ENCODE peak calls at places on chromosomes 3 and 15, in seven cellular contexts. One of them, this sample, is unnamed.
A peak's percentile ranks its signal among the peaks of the same experiment; 100 is the strongest.

GRCh38 chr15:88619796-88620195 is 1.3 kb upstream of the AEN start:
- DNase-seq in mesothelial cell of epicardium: no peak
- DNase-seq in HFFc6: no peak
- DNase-seq in NCI-H1417: no peak
- DNase-seq in Calu3: no peak
- DNase-seq in Peyer's patch: no peak
- DNase-seq in AG04450: no peak
- DNase-seq in this sample: no peak

GRCh38 chr3:190345878-190346277 is 23.6 kb upstream of the CLDN1 start:
- DNase-seq in NCI-H1417: no peak
- DNase-seq in Calu3: no peak
- DNase-seq in HFFc6: no peak
- DNase-seq in Peyer's patch: no peak
- DNase-seq in AG04450: no peak
- DNase-seq in mesothelial cell of epicardium: no peak
- DNase-seq in this sample: no peak

GRCh38 chr3:165641569-165642310 is 195.5 kb downstream of the BCHE start:
- DNase-seq in NCI-H1417: peak; percentile 35
- DNase-seq in mesothelial cell of epicardium: no peak
- DNase-seq in Calu3: no peak
- DNase-seq in AG04450: no peak
- DNase-seq in HFFc6: no peak
- DNase-seq in Peyer's patch: no peak
- DNase-seq in this sample: no peak

GRCh38 chr3:24650839-24651238 is 156.2 kb upstream of the THRB start:
- DNase-seq in NCI-H1417: no peak
- DNase-seq in Peyer's patch: no peak
- DNase-seq in AG04450: no peak
- DNase-seq in HFFc6: no peak
- DNase-seq in Calu3: no peak
- DNase-seq in mesothelial cell of epicardium: no peak
- DNase-seq in this sample: no peak

GRCh38 chr15:55056500-55056899 is 140.2 kb downstream of the RSL24D1 start:
- DNase-seq in NCI-H1417: no peak
- DNase-seq in Calu3: no peak
- DNase-seq in Peyer's patch: no peak
- DNase-seq in AG04450: no peak
- DNase-seq in mesothelial cell of epicardium: no peak
- DNase-seq in HFFc6: no peak
- DNase-seq in this sample: no peak

GRCh38 chr3:132256984-132257383 is 60.2 kb upstream of the ACP3 start:
- DNase-seq in HFFc6: no peak
- DNase-seq in Peyer's patch: no peak
- DNase-seq in Calu3: peak; percentile 77
- DNase-seq in NCI-H1417: peak; percentile 73
- DNase-seq in AG04450: peak; percentile 7
- DNase-seq in mesothelial cell of epicardium: no peak
- DNase-seq in this sample: peak; percentile 66

GRCh38 chr3:190381356-190381940 is 6.5 kb upstream of the CLDN16 start:
- DNase-seq in HFFc6: peak; percentile 3
- DNase-seq in Calu3: no peak
- DNase-seq in mesothelial cell of epicardium: no peak
- DNase-seq in AG04450: no peak
- DNase-seq in Peyer's patch: no peak
- DNase-seq in NCI-H1417: no peak
- DNase-seq in this sample: no peak

GRCh38 chr3:181712505-181713299 is 977 bp downstream of the SOX2 start:
- DNase-seq in Peyer's patch: no peak
- DNase-seq in AG04450: no peak
- DNase-seq in HFFc6: no peak
- DNase-seq in mesothelial cell of epicardium: peak; percentile 63
- DNase-seq in NCI-H1417: peak; percentile 89
- DNase-seq in Calu3: no peak
- DNase-seq in this sample: peak; percentile 73

GRCh38 chr15:77622212-77622941 is 10.3 kb downstream of the LINGO1 start:
- DNase-seq in AG04450: no peak
- DNase-seq in Peyer's patch: no peak
- DNase-seq in Calu3: no peak
- DNase-seq in HFFc6: no peak
- DNase-seq in mesothelial cell of epicardium: no peak
- DNase-seq in NCI-H1417: peak; percentile 27
- DNase-seq in this sample: no peak

GRCh38 chr3:167958141-167958540 is 137.6 kb downstream of the GOLIM4 start:
- DNase-seq in Calu3: no peak
- DNase-seq in mesothelial cell of epicardium: no peak
- DNase-seq in Peyer's patch: no peak
- DNase-seq in AG04450: no peak
- DNase-seq in HFFc6: no peak
- DNase-seq in NCI-H1417: no peak
- DNase-seq in this sample: no peak

GRCh38 chr3:171407746-171408145 is 52.5 kb downstream of the TNIK start:
- DNase-seq in Peyer's patch: no peak
- DNase-seq in Calu3: no peak
- DNase-seq in NCI-H1417: no peak
- DNase-seq in AG04450: no peak
- DNase-seq in mesothelial cell of epicardium: no peak
- DNase-seq in HFFc6: peak; percentile 74
- DNase-seq in this sample: no peak

GRCh38 chr3:34009480-34009844 is 211.0 kb downstream of the PDCD6IP start:
- DNase-seq in mesothelial cell of epicardium: no peak
- DNase-seq in AG04450: no peak
- DNase-seq in HFFc6: no peak
- DNase-seq in NCI-H1417: no peak
- DNase-seq in Calu3: no peak
- DNase-seq in Peyer's patch: no peak
- DNase-seq in this sample: peak; percentile 22

GRCh38 chr15:77012868-77013267 is 17.9 kb downstream of the PSTPIP1 start:
- DNase-seq in Peyer's patch: no peak
- DNase-seq in AG04450: no peak
- DNase-seq in HFFc6: no peak
- DNase-seq in NCI-H1417: no peak
- DNase-seq in mesothelial cell of epicardium: no peak
- DNase-seq in Calu3: no peak
- DNase-seq in this sample: no peak

GRCh38 chr3:127680790-127681189 is 8.0 kb downstream of the ABTB1 start:
- DNase-seq in HFFc6: no peak
- DNase-seq in AG04450: no peak
- DNase-seq in Peyer's patch: no peak
- DNase-seq in NCI-H1417: no peak
- DNase-seq in Calu3: no peak
- DNase-seq in mesothelial cell of epicardium: no peak
- DNase-seq in this sample: no peak

GRCh38 chr3:113531826-113532697 is at the start of gene SIDT1:
- DNase-seq in mesothelial cell of epicardium: no peak
- DNase-seq in HFFc6: no peak
- DNase-seq in Peyer's patch: peak; percentile 74
- DNase-seq in AG04450: no peak
- DNase-seq in NCI-H1417: peak; percentile 86
- DNase-seq in Calu3: peak; percentile 47
- DNase-seq in this sample: peak; percentile 39

GRCh38 chr3:180594631-180595348 is 7.2 kb upstream of the TTC14 start:
- DNase-seq in AG04450: peak; percentile 37
- DNase-seq in Peyer's patch: no peak
- DNase-seq in Calu3: no peak
- DNase-seq in NCI-H1417: peak; percentile 80
- DNase-seq in HFFc6: peak; percentile 59
- DNase-seq in mesothelial cell of epicardium: no peak
- DNase-seq in this sample: peak; percentile 53

GRCh38 chr15:91553455-91553854 is 300.1 kb upstream of the SLCO3A1 start:
- DNase-seq in Calu3: no peak
- DNase-seq in AG04450: no peak
- DNase-seq in mesothelial cell of epicardium: no peak
- DNase-seq in NCI-H1417: peak; percentile 99
- DNase-seq in HFFc6: no peak
- DNase-seq in Peyer's patch: no peak
- DNase-seq in this sample: peak; percentile 14

GRCh38 chr15:101059381-101060341 is 140.5 kb downstream of the LRRK1 start:
- DNase-seq in Calu3: no peak
- DNase-seq in NCI-H1417: no peak
- DNase-seq in HFFc6: no peak
- DNase-seq in Peyer's patch: no peak
- DNase-seq in mesothelial cell of epicardium: peak; percentile 21
- DNase-seq in AG04450: no peak
- DNase-seq in this sample: no peak

GRCh38 chr3:122689587-122689986 is 8.9 kb downstream of the PARP14 start:
- DNase-seq in Calu3: no peak
- DNase-seq in AG04450: no peak
- DNase-seq in mesothelial cell of epicardium: no peak
- DNase-seq in NCI-H1417: no peak
- DNase-seq in Peyer's patch: no peak
- DNase-seq in HFFc6: peak; percentile 35
- DNase-seq in this sample: no peak

GRCh38 chr15:99347609-99348008 is 96.3 kb downstream of the LRRC28 start:
- DNase-seq in mesothelial cell of epicardium: no peak
- DNase-seq in HFFc6: peak; percentile 9
- DNase-seq in Peyer's patch: no peak
- DNase-seq in AG04450: no peak
- DNase-seq in Calu3: no peak
- DNase-seq in NCI-H1417: no peak
- DNase-seq in this sample: no peak

GRCh38 chr15:82146990-82147461 is 101.2 kb upstream of the MEX3B start:
- DNase-seq in Calu3: peak; percentile 53
- DNase-seq in Peyer's patch: no peak
- DNase-seq in HFFc6: peak; percentile 78
- DNase-seq in NCI-H1417: peak; percentile 48
- DNase-seq in AG04450: no peak
- DNase-seq in mesothelial cell of epicardium: no peak
- DNase-seq in this sample: no peak

GRCh38 chr3:124764746-124765145 is 34.5 kb downstream of the UMPS start:
- DNase-seq in AG04450: no peak
- DNase-seq in mesothelial cell of epicardium: no peak
- DNase-seq in HFFc6: no peak
- DNase-seq in Calu3: no peak
- DNase-seq in NCI-H1417: no peak
- DNase-seq in Peyer's patch: no peak
- DNase-seq in this sample: no peak

GRCh38 chr15:25245801-25246622 is 192.8 kb downstream of the UBE3A start:
- DNase-seq in Calu3: no peak
- DNase-seq in HFFc6: no peak
- DNase-seq in NCI-H1417: no peak
- DNase-seq in Peyer's patch: peak; percentile 11
- DNase-seq in mesothelial cell of epicardium: peak; percentile 35
- DNase-seq in AG04450: no peak
- DNase-seq in this sample: no peak

GRCh38 chr3:156120528-156121251 is at the start of gene KCNAB1:
- DNase-seq in HFFc6: no peak
- DNase-seq in Peyer's patch: no peak
- DNase-seq in NCI-H1417: peak; percentile 23
- DNase-seq in AG04450: no peak
- DNase-seq in Calu3: no peak
- DNase-seq in mesothelial cell of epicardium: no peak
- DNase-seq in this sample: no peak

GRCh38 chr3:187729598-187729997 is 15.7 kb downstream of the BCL6 start:
- DNase-seq in NCI-H1417: no peak
- DNase-seq in Peyer's patch: no peak
- DNase-seq in Calu3: no peak
- DNase-seq in HFFc6: no peak
- DNase-seq in AG04450: no peak
- DNase-seq in mesothelial cell of epicardium: no peak
- DNase-seq in this sample: no peak

GRCh38 chr3:172787746-172788145 is 37.2 kb downstream of the ECT2 start:
- DNase-seq in AG04450: no peak
- DNase-seq in HFFc6: peak; percentile 44
- DNase-seq in NCI-H1417: no peak
- DNase-seq in mesothelial cell of epicardium: no peak
- DNase-seq in Calu3: no peak
- DNase-seq in Peyer's patch: no peak
- DNase-seq in this sample: no peak

GRCh38 chr15:38197553-38197952 is 55.1 kb upstream of the SPRED1 start:
- DNase-seq in HFFc6: no peak
- DNase-seq in NCI-H1417: no peak
- DNase-seq in Calu3: no peak
- DNase-seq in mesothelial cell of epicardium: no peak
- DNase-seq in Peyer's patch: no peak
- DNase-seq in AG04450: no peak
- DNase-seq in this sample: no peak

GRCh38 chr15:29337156-29337959 is 67.7 kb upstream of the NSMCE3 start:
- DNase-seq in Peyer's patch: no peak
- DNase-seq in HFFc6: no peak
- DNase-seq in Calu3: no peak
- DNase-seq in mesothelial cell of epicardium: no peak
- DNase-seq in NCI-H1417: no peak
- DNase-seq in AG04450: no peak
- DNase-seq in this sample: no peak

This sample was measured in neural progenitor cell.